ENCODE peak calls at places on chromosomes 6 and 20, in ten cellular contexts. One of them, this sample, is unnamed. For H3K4me1, the result is how much of the 10 kb centered on the place peaks cover.

GRCh38 chr20:54194724-54195438 is 13.0 kb upstream of the PFDN4 start:
- DNase-seq in left ventricle myocardium inferior: no peak
- DNase-seq in psoas muscle: no peak
- DNase-seq in PC-3: peak
- DNase-seq in spleen: no peak
- DNase-seq in H9: no peak
- DNase-seq in GM23338: no peak
- DNase-seq in tibial nerve: no peak
- DNase-seq in IMR-90: peak
- DNase-seq in CD8-positive, alpha-beta memory T cell: no peak
- DNase-seq in this sample: no peak

GRCh38 chr20:18011951-18012645 is 43.3 kb downstream of the MGME1 start:
- DNase-seq in left ventricle myocardium inferior: no peak
- DNase-seq in psoas muscle: no peak
- DNase-seq in PC-3: no peak
- DNase-seq in spleen: peak
- DNase-seq in H9: no peak
- DNase-seq in GM23338: no peak
- DNase-seq in tibial nerve: no peak
- DNase-seq in IMR-90: no peak
- DNase-seq in CD8-positive, alpha-beta memory T cell: no peak
- DNase-seq in this sample: no peak

GRCh38 chr6:72245565-72245964 is 359.2 kb downstream of the RIMS1 start:
- DNase-seq in left ventricle myocardium inferior: no peak
- DNase-seq in psoas muscle: no peak
- DNase-seq in PC-3: peak
- DNase-seq in spleen: no peak
- DNase-seq in H9: peak
- DNase-seq in GM23338: peak
- DNase-seq in tibial nerve: no peak
- DNase-seq in IMR-90: peak
- DNase-seq in CD8-positive, alpha-beta memory T cell: no peak
- DNase-seq in this sample: peak

GRCh38 chr20:37273988-37274387 is 12.4 kb upstream of the GHRH start:
- DNase-seq in left ventricle myocardium inferior: no peak
- DNase-seq in psoas muscle: no peak
- DNase-seq in PC-3: no peak
- DNase-seq in spleen: no peak
- DNase-seq in H9: no peak
- DNase-seq in GM23338: no peak
- DNase-seq in tibial nerve: no peak
- DNase-seq in IMR-90: no peak
- DNase-seq in CD8-positive, alpha-beta memory T cell: no peak
- DNase-seq in this sample: no peak

GRCh38 chr6:140548379-140548778 is 1173.9 kb upstream of the CITED2 start:
- DNase-seq in left ventricle myocardium inferior: no peak
- DNase-seq in psoas muscle: no peak
- DNase-seq in PC-3: no peak
- DNase-seq in spleen: no peak
- DNase-seq in H9: no peak
- DNase-seq in GM23338: no peak
- DNase-seq in tibial nerve: no peak
- DNase-seq in IMR-90: no peak
- DNase-seq in CD8-positive, alpha-beta memory T cell: no peak
- DNase-seq in this sample: no peak

GRCh38 chr6:28893172-28893799 is 30.5 kb downstream of the TRIM27 start:
- DNase-seq in left ventricle myocardium inferior: no peak
- DNase-seq in psoas muscle: no peak
- DNase-seq in PC-3: no peak
- DNase-seq in spleen: no peak
- DNase-seq in H9: no peak
- DNase-seq in GM23338: no peak
- DNase-seq in tibial nerve: no peak
- DNase-seq in IMR-90: no peak
- DNase-seq in CD8-positive, alpha-beta memory T cell: no peak
- DNase-seq in this sample: no peak

GRCh38 chr6:122476131-122476530 is 4.5 kb upstream of the SERINC1 start:
- DNase-seq in left ventricle myocardium inferior: no peak
- DNase-seq in psoas muscle: no peak
- DNase-seq in PC-3: peak
- DNase-seq in spleen: no peak
- DNase-seq in H9: no peak
- DNase-seq in GM23338: peak
- DNase-seq in tibial nerve: no peak
- DNase-seq in IMR-90: peak
- DNase-seq in CD8-positive, alpha-beta memory T cell: no peak
- DNase-seq in this sample: no peak

GRCh38 chr20:2333821-2334220 is 38.0 kb downstream of the TGM3 start:
- DNase-seq in left ventricle myocardium inferior: no peak
- DNase-seq in psoas muscle: no peak
- DNase-seq in PC-3: no peak
- DNase-seq in spleen: no peak
- DNase-seq in H9: no peak
- DNase-seq in GM23338: no peak
- DNase-seq in tibial nerve: no peak
- DNase-seq in IMR-90: no peak
- DNase-seq in CD8-positive, alpha-beta memory T cell: no peak
- DNase-seq in this sample: peak

GRCh38 chr20:50335866-50336265 is 145.2 kb downstream of the CEBPB start:
- DNase-seq in left ventricle myocardium inferior: no peak
- DNase-seq in psoas muscle: no peak
- DNase-seq in PC-3: no peak
- DNase-seq in spleen: no peak
- DNase-seq in H9: no peak
- DNase-seq in GM23338: no peak
- DNase-seq in tibial nerve: no peak
- DNase-seq in IMR-90: no peak
- DNase-seq in CD8-positive, alpha-beta memory T cell: no peak
- DNase-seq in this sample: no peak
- H3K4me1 ChIP-seq in left ventricle myocardium inferior: under half
- H3K4me1 ChIP-seq in psoas muscle: under half
- H3K4me1 ChIP-seq in PC-3: under half
- H3K4me1 ChIP-seq in spleen: half or more
- H3K4me1 ChIP-seq in H9: under half
- H3K4me1 ChIP-seq in GM23338: under half
- H3K4me1 ChIP-seq in tibial nerve: under half
- H3K4me1 ChIP-seq in IMR-90: under half
- H3K4me1 ChIP-seq in CD8-positive, alpha-beta memory T cell: under half
- H3K4me1 ChIP-seq in this sample: under half

GRCh38 chr6:10411915-10412164 is 3.0 kb downstream of the TFAP2A start:
- DNase-seq in left ventricle myocardium inferior: no peak
- DNase-seq in psoas muscle: no peak
- DNase-seq in PC-3: no peak
- DNase-seq in spleen: peak
- DNase-seq in H9: no peak
- DNase-seq in GM23338: no peak
- DNase-seq in tibial nerve: no peak
- DNase-seq in IMR-90: no peak
- DNase-seq in CD8-positive, alpha-beta memory T cell: no peak
- DNase-seq in this sample: no peak

GRCh38 chr6:10412165-10412947 is 2.5 kb downstream of the TFAP2A start:
- DNase-seq in left ventricle myocardium inferior: no peak
- DNase-seq in psoas muscle: peak
- DNase-seq in PC-3: peak
- DNase-seq in spleen: peak
- DNase-seq in H9: peak
- DNase-seq in GM23338: peak
- DNase-seq in tibial nerve: no peak
- DNase-seq in IMR-90: peak
- DNase-seq in CD8-positive, alpha-beta memory T cell: peak
- DNase-seq in this sample: peak

GRCh38 chr6:10413850-10414765 is 766 bp downstream of the TFAP2A start:
- DNase-seq in left ventricle myocardium inferior: no peak
- DNase-seq in psoas muscle: no peak
- DNase-seq in PC-3: peak
- DNase-seq in spleen: no peak
- DNase-seq in H9: peak
- DNase-seq in GM23338: peak
- DNase-seq in tibial nerve: no peak
- DNase-seq in IMR-90: no peak
- DNase-seq in CD8-positive, alpha-beta memory T cell: no peak
- DNase-seq in this sample: peak

GRCh38 chr6:10414766-10415592 is at the start of gene TFAP2A:
- DNase-seq in left ventricle myocardium inferior: no peak
- DNase-seq in psoas muscle: peak
- DNase-seq in PC-3: peak
- DNase-seq in spleen: no peak
- DNase-seq in H9: peak
- DNase-seq in GM23338: peak
- DNase-seq in tibial nerve: no peak
- DNase-seq in IMR-90: peak
- DNase-seq in CD8-positive, alpha-beta memory T cell: no peak
- DNase-seq in this sample: peak

DNA sequence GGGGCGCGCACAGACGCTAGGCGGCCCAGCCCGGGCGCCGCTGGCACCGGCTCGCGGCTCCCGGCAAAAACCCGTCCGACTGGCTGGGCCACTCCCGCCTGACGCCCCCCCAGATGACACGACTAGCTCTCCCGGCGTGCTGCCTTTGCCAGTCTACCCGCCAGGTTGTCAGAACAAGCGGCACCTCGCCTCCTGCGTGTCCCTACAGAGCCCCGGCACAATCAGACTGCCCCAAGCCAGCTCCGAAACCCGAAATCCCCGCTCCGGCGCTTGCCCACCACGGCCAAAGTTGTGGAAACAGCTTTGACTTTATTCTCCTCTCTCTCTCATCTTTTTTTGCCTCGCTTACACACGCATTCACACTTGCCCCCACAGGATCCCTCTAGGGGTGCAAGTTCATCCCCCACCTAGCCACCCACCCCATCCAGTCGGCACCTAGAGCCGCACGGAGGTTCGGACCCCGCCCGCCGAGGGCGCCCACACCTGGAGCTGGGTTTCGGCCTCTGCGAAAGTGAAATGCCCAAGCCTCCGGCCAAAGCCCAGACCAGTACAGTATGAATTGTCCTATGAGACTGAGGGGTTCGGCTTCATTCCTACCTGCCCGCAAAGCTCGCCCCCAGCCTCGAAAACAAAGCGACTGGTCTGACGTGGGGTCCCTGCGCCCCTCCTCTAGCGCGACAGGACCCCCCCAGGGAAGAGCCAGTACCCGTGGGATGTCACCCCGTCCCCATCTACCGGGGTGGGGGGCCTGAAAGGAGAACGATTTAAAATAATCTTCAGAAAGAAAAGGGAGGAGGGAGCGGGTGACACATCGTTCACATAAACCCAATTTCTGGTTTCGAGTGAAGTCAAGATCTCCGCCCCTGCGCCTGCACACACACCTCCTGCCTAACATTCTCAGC is 1.7 kb downstream of the TFAP2A start:
- DNase-seq in left ventricle myocardium inferior: no peak
- DNase-seq in psoas muscle: no peak
- DNase-seq in PC-3: peak
- DNase-seq in spleen: no peak
- DNase-seq in H9: peak
- DNase-seq in GM23338: peak
- DNase-seq in tibial nerve: no peak
- DNase-seq in IMR-90: no peak
- DNase-seq in CD8-positive, alpha-beta memory T cell: no peak
- DNase-seq in this sample: peak
- H3K4me1 ChIP-seq in left ventricle myocardium inferior: half or more
- H3K4me1 ChIP-seq in psoas muscle: under half
- H3K4me1 ChIP-seq in PC-3: under half
- H3K4me1 ChIP-seq in spleen: half or more
- H3K4me1 ChIP-seq in H9: under half
- H3K4me1 ChIP-seq in GM23338: half or more
- H3K4me1 ChIP-seq in tibial nerve: under half
- H3K4me1 ChIP-seq in IMR-90: under half
- H3K4me1 ChIP-seq in CD8-positive, alpha-beta memory T cell: under half
- H3K4me1 ChIP-seq in this sample: under half

GRCh38 chr6:35601331-35602132 is 87.2 kb downstream of the FKBP5 start:
- DNase-seq in left ventricle myocardium inferior: no peak
- DNase-seq in psoas muscle: peak
- DNase-seq in PC-3: peak
- DNase-seq in spleen: peak
- DNase-seq in H9: no peak
- DNase-seq in GM23338: peak
- DNase-seq in tibial nerve: peak
- DNase-seq in IMR-90: peak
- DNase-seq in CD8-positive, alpha-beta memory T cell: peak
- DNase-seq in this sample: peak

GRCh38 chr6:35602133-35602946 is 86.4 kb downstream of the FKBP5 start:
- DNase-seq in left ventricle myocardium inferior: no peak
- DNase-seq in psoas muscle: no peak
- DNase-seq in PC-3: peak
- DNase-seq in spleen: peak
- DNase-seq in H9: no peak
- DNase-seq in GM23338: no peak
- DNase-seq in tibial nerve: peak
- DNase-seq in IMR-90: peak
- DNase-seq in CD8-positive, alpha-beta memory T cell: no peak
- DNase-seq in this sample: no peak

GRCh38 chr6:35607517-35608233 is 81.0 kb downstream of the FKBP5 start:
- DNase-seq in left ventricle myocardium inferior: no peak
- DNase-seq in psoas muscle: peak
- DNase-seq in PC-3: no peak
- DNase-seq in spleen: no peak
- DNase-seq in H9: no peak
- DNase-seq in GM23338: no peak
- DNase-seq in tibial nerve: no peak
- DNase-seq in IMR-90: no peak
- DNase-seq in CD8-positive, alpha-beta memory T cell: no peak
- DNase-seq in this sample: no peak

GRCh38 chr6:35603326-35604202 is 85.2 kb downstream of the FKBP5 start:
- DNase-seq in left ventricle myocardium inferior: no peak
- DNase-seq in psoas muscle: no peak
- DNase-seq in PC-3: peak
- DNase-seq in spleen: peak
- DNase-seq in H9: no peak
- DNase-seq in GM23338: no peak
- DNase-seq in tibial nerve: no peak
- DNase-seq in IMR-90: no peak
- DNase-seq in CD8-positive, alpha-beta memory T cell: no peak
- DNase-seq in this sample: no peak

GRCh38 chr6:35605600-35605999 is 83.1 kb downstream of the FKBP5 start:
- DNase-seq in left ventricle myocardium inferior: no peak
- DNase-seq in psoas muscle: no peak
- DNase-seq in PC-3: no peak
- DNase-seq in spleen: no peak
- DNase-seq in H9: no peak
- DNase-seq in GM23338: no peak
- DNase-seq in tibial nerve: no peak
- DNase-seq in IMR-90: no peak
- DNase-seq in CD8-positive, alpha-beta memory T cell: no peak
- DNase-seq in this sample: no peak
- H3K4me1 ChIP-seq in left ventricle myocardium inferior: under half
- H3K4me1 ChIP-seq in psoas muscle: half or more
- H3K4me1 ChIP-seq in PC-3: under half
- H3K4me1 ChIP-seq in spleen: half or more
- H3K4me1 ChIP-seq in H9: under half
- H3K4me1 ChIP-seq in GM23338: under half
- H3K4me1 ChIP-seq in tibial nerve: under half
- H3K4me1 ChIP-seq in IMR-90: under half
- H3K4me1 ChIP-seq in CD8-positive, alpha-beta memory T cell: half or more
- H3K4me1 ChIP-seq in this sample: under half

DNA sequence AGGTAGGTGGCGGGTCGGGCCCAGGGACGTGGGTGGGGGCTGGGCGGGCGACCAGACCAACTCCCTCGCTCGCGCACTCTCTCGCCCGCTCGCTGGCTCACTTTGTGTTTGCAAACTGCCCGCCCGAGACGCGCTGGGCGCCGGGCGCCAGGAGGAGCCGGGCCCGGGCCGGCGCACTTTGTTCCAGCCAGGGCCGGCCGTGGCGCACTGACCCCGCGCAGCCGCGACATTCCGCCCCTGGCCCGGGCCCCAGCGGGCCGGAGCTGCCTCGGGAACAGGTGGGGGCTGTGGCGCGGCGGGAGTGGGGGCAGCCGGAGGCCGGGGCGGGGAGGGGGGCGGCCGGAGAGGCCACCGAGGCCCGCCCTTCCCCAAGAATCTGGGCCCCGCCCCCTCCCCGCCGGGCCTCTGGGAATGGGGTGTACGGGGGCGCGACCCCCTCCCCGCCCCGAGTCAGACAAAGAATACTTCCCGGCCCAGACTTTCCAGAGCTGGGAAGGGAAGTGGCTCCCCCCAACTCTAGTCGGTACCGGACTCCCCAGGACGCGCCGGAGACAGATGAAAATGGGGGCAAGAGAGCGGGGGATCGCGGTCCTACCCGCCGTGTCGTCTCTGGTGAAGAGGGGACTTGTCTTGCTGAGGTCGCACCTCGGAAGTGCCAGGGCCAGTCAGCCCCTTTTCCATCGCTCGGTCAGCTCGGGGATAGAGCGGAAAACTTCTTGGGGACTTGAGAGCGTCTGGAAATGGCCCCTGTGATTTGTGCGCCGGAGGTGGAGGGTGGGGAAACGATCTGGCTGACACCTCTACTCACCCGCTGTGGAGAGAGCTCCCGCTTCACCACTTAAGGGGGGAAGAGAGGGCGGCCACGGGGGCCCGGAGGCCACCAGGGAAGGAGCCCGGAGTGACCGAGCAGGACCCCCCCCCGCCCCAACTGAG is 951 bp downstream of the FOXP4 start:
- DNase-seq in left ventricle myocardium inferior: peak
- DNase-seq in psoas muscle: peak
- DNase-seq in PC-3: peak
- DNase-seq in spleen: peak
- DNase-seq in H9: no peak
- DNase-seq in GM23338: peak
- DNase-seq in tibial nerve: no peak
- DNase-seq in IMR-90: peak
- DNase-seq in CD8-positive, alpha-beta memory T cell: peak
- DNase-seq in this sample: peak
- H3K4me1 ChIP-seq in left ventricle myocardium inferior: half or more
- H3K4me1 ChIP-seq in psoas muscle: under half
- H3K4me1 ChIP-seq in PC-3: under half
- H3K4me1 ChIP-seq in spleen: half or more
- H3K4me1 ChIP-seq in H9: under half
- H3K4me1 ChIP-seq in GM23338: under half
- H3K4me1 ChIP-seq in tibial nerve: under half
- H3K4me1 ChIP-seq in IMR-90: under half
- H3K4me1 ChIP-seq in CD8-positive, alpha-beta memory T cell: under half
- H3K4me1 ChIP-seq in this sample: under half